ENCODE peak calls at places on chromosomes 5 and 9, in nine cellular contexts. Z, Q, P, M, J, O, D, H and W are unnamed samples.

GRCh38 chr5:30956251-30956650 is 237.2 kb upstream of the CDH6 start:
- DNase-seq in D (no peak), O (no peak), M (no peak), Q (no peak), H (no peak), P (no peak), Z (no peak), J (no peak), W (peak; percentile 30)

GRCh38 chr9:27059406-27059805 is 49.6 kb upstream of the TEK start:
- DNase-seq in J (no peak), D (no peak), P (no peak), Z (no peak), Q (no peak), M (no peak), O (no peak), H (no peak), W (no peak)

GRCh38 chr9:124399323-124399962 is 15.8 kb downstream of the PSMB7 start:
- DNase-seq in J (peak; percentile 38), Q (no peak), H (peak; percentile 97), P (no peak), O (peak; percentile 85), D (no peak), M (no peak), Z (no peak), W (no peak)

GRCh38 chr5:111699976-111700375 is 57.0 kb downstream of the NREP start:
- DNase-seq in D (no peak), P (no peak), Q (no peak), H (peak; percentile 52), M (no peak), O (no peak), J (peak; percentile 79), Z (no peak), W (no peak)

GRCh38 chr9:26346942-26347477 is 545.6 kb downstream of the CAAP1 start:
- DNase-seq in H (no peak), Z (no peak), Q (no peak), O (no peak), D (no peak), P (no peak), J (no peak), M (no peak), W (no peak)

GRCh38 chr9:126329476-126330275 is 3.0 kb downstream of the MVB12B start:
- DNase-seq in D (no peak), J (no peak), Q (no peak), Z (no peak), P (peak; percentile 33), O (no peak), M (no peak), H (no peak), W (no peak)

GRCh38 chr5:53419247-53419646 is 61.2 kb upstream of the FST start:
- DNase-seq in Z (no peak), P (no peak), O (peak; percentile 81), D (no peak), J (no peak), M (no peak), Q (peak; percentile 70), H (no peak), W (no peak)

GRCh38 chr5:41835625-41836024 is 34.6 kb downstream of the OXCT1 start:
- DNase-seq in Q (peak; percentile 83), J (peak; percentile 36), D (peak; percentile 11), H (peak; percentile 77), P (no peak), O (peak; percentile 91), M (no peak), Z (peak; percentile 66), W (peak; percentile 51)

GRCh38 chr5:146878471-146879172 is at the start of gene PPP2R2B:
- DNase-seq in P (peak; percentile 43), D (peak; percentile 70), O (peak; percentile 52), J (peak; percentile 18), M (no peak), Z (peak; percentile 74), H (peak; percentile 15), Q (peak; percentile 80), W (no peak)

GRCh38 chr5:77333451-77334123 is 123.1 kb downstream of the PDE8B start:
- DNase-seq in M (no peak), Z (no peak), H (no peak), D (no peak), O (no peak), Q (no peak), P (no peak), J (no peak), W (no peak)